ENCODE peak calls at places on chromosomes 3 and 15, in nine cellular contexts. T is body of pancreas, G is thoracic aorta, Z is psoas muscle, L is lower leg skin, F is ovary, I is brain microvascular endothelial cell, Y is WTC11, J is BJ. E is an unnamed sample.

GRCh38 chr15:27427386-27427785 is 456.4 kb downstream of the GABRG3 start:
- DNase-seq in Y (no peak), I (no peak), T (no peak), J (no peak), Z (no peak), L (no peak), G (no peak), F (no peak), E (no peak)

GRCh38 chr3:197899833-197900478 is 50.0 kb upstream of the RPL35A start:
- DNase-seq in J (no peak), Z (no peak), T (no peak), L (no peak), G (no peak), F (no peak), Y (peak), I (no peak), E (no peak)

GRCh38 chr3:109059289-109059688 is 58.6 kb downstream of the MORC1 start:
- DNase-seq in J (no peak), T (no peak), I (no peak), L (no peak), Z (no peak), G (no peak), F (no peak), Y (no peak), E (no peak)

GRCh38 chr15:52112203-52112750 is 298 bp downstream of the BCL2L10 start:
- DNase-seq in I (no peak), T (peak), Y (peak), G (no peak), J (no peak), L (peak), Z (peak), F (no peak), E (no peak)

GRCh38 chr3:64224826-64225606 is at the start of gene PRICKLE2:
- DNase-seq in Z (peak), F (peak), T (peak), L (peak), J (peak), I (peak), Y (peak), G (peak), E (no peak)

GRCh38 chr3:31743690-31744089 is 211.0 kb downstream of the STT3B start:
- DNase-seq in G (no peak), Z (no peak), F (no peak), I (peak), L (no peak), T (no peak), Y (no peak), J (no peak), E (no peak)

GRCh38 chr15:56052389-56053045 is 59.1 kb upstream of the NEDD4 start:
- DNase-seq in L (no peak), G (no peak), F (no peak), Y (no peak), T (peak), Z (no peak), I (no peak), J (no peak), E (no peak)

GRCh38 chr3:112086018-112086854 is at the start of gene C3orf52:
- DNase-seq in G (no peak), L (peak), Z (peak), I (peak), F (peak), T (peak), J (no peak), Y (peak), E (peak)

GRCh38 chr3:134846943-134847342 is 51.9 kb downstream of the EPHB1 start:
- DNase-seq in J (peak), T (no peak), L (no peak), I (peak), Y (no peak), F (peak), G (no peak), Z (no peak), E (no peak)

GRCh38 chr3:120908030-120908802 is at the start of gene STXBP5L:
- DNase-seq in I (peak), T (peak), J (no peak), L (no peak), F (peak), G (no peak), Z (peak), Y (peak), E (peak)

GRCh38 chr3:177721864-177722370 is 524.6 kb upstream of the TBL1XR1 start:
- DNase-seq in J (no peak), G (no peak), Z (no peak), Y (no peak), T (no peak), F (no peak), I (no peak), L (no peak), E (no peak)
- TF ChIP-seq CTCF in J (no peak), G (no peak), Z (no peak), Y (no peak), T (no peak), F (no peak), I (no peak), L (no peak), E (no peak)

GRCh38 chr15:73464602-73465001 is 21.6 kb downstream of the REC114 start:
- DNase-seq in F (no peak), I (no peak), L (no peak), Y (peak), J (no peak), T (no peak), G (no peak), Z (no peak), E (no peak)
- TF ChIP-seq CTCF in F (no peak), I (peak), L (no peak), Y (peak), J (peak), T (no peak), G (no peak), Z (no peak), E (peak)

GRCh38 chr3:11850003-11850402 is 3.3 kb upstream of the TAMM41 start:
- DNase-seq in I (no peak), Y (no peak), L (no peak), F (no peak), Z (no peak), T (no peak), G (no peak), J (no peak), E (no peak)
- TF ChIP-seq CTCF in I (no peak), Y (no peak), L (no peak), F (no peak), Z (no peak), T (no peak), G (no peak), J (no peak), E (peak)

GRCh38 chr3:184174646-184175492 is at the start of gene AP2M1:
- DNase-seq in Z (peak), G (peak), J (peak), T (peak), F (peak), I (peak), L (peak), Y (peak), E (peak)
- TF ChIP-seq CTCF in Z (no peak), G (no peak), J (peak), T (no peak), F (no peak), I (peak), L (no peak), Y (no peak), E (no peak)

GRCh38 chr15:72690938-72691337 is 4.9 kb downstream of the BBS4 start:
- DNase-seq in Z (no peak), I (no peak), F (no peak), G (no peak), J (no peak), T (no peak), L (no peak), Y (no peak), E (no peak)

GRCh38 chr15:72682772-72683171 is 3.2 kb downstream of the HIGD2B start:
- DNase-seq in Y (no peak), T (no peak), L (no peak), G (no peak), I (no peak), F (no peak), J (no peak), Z (no peak), E (no peak)

GRCh38 chr15:72685301-72685924 is 569 bp downstream of the HIGD2B start:
- DNase-seq in Z (no peak), J (no peak), L (no peak), T (no peak), G (no peak), F (no peak), I (no peak), Y (no peak), E (no peak)

GRCh38 chr15:72688697-72689096 is 2.7 kb downstream of the BBS4 start:
- DNase-seq in Y (no peak), L (no peak), J (no peak), Z (no peak), G (no peak), T (no peak), I (no peak), F (no peak), E (no peak)

GRCh38 chr15:72685925-72686794 is at the start of the genes BBS4 and HIGD2B:
- DNase-seq in Y (peak), I (peak), J (peak), L (peak), F (peak), T (peak), G (peak), Z (peak), E (peak)
- TF ChIP-seq CTCF in Y (no peak), I (no peak), J (no peak), L (no peak), F (no peak), T (no peak), G (no peak), Z (no peak), E (no peak)

GRCh38 chr15:75148293-75148692 is 53.4 kb upstream of the C15orf39 start:
- DNase-seq in G (no peak), I (no peak), J (no peak), Y (no peak), Z (no peak), F (no peak), L (no peak), T (no peak), E (no peak)

GRCh38 chr15:75149911-75150709 is 51.6 kb upstream of the C15orf39 start:
- DNase-seq in Z (no peak), G (no peak), Y (no peak), F (no peak), I (peak), L (peak), T (no peak), J (peak), E (no peak)

GRCh38 chr15:75143738-75144334 is 57.8 kb upstream of the C15orf39 start:
- DNase-seq in F (no peak), G (no peak), L (no peak), Z (no peak), I (no peak), Y (no peak), T (no peak), J (no peak), E (no peak)

GRCh38 chr15:75142499-75142898 is 59.2 kb upstream of the C15orf39 start:
- DNase-seq in Y (no peak), T (no peak), Z (no peak), F (no peak), G (no peak), L (no peak), I (no peak), J (no peak), E (no peak)

GRCh38 chr15:75145027-75145841 is 56.4 kb upstream of the C15orf39 start:
- DNase-seq in G (no peak), L (no peak), F (no peak), Y (no peak), T (no peak), Z (no peak), I (no peak), J (no peak), E (no peak)
- TF ChIP-seq CTCF in G (no peak), L (no peak), F (no peak), Y (no peak), T (no peak), Z (no peak), I (no peak), J (no peak), E (no peak)

GRCh38 chr3:34011171-34012101 is 213.0 kb downstream of the PDCD6IP start:
- DNase-seq in I (peak), Y (no peak), L (no peak), G (no peak), Z (no peak), F (no peak), J (no peak), T (no peak), E (no peak)
- TF ChIP-seq CTCF in I (peak), Y (no peak), L (no peak), G (no peak), Z (peak), F (no peak), J (no peak), T (no peak), E (no peak)

GRCh38 chr15:39312984-39313383 is 267.9 kb upstream of the THBS1 start:
- DNase-seq in I (no peak), F (no peak), Z (no peak), T (no peak), L (no peak), J (no peak), Y (peak), G (no peak), E (no peak)
- TF ChIP-seq CTCF in I (peak), F (no peak), Z (no peak), T (peak), L (no peak), J (peak), Y (no peak), G (no peak), E (no peak)